ENCODE peak calls at places on chromosome 22, in seven cellular contexts. U, B, R, W, S, D and M are unnamed samples.
A peak's percentile ranks its signal among the peaks of the same experiment; 100 is the strongest.

GRCh38 chr22:44020981-44021380 is 3.1 kb upstream of the PARVB start:
- DNase-seq in U (no peak), B (no peak), R (no peak), W (peak; percentile 90), S (no peak), D (no peak), M (peak; percentile 83)

GRCh38 chr22:47484960-47485571 is 722.6 kb downstream of the TBC1D22A start:
- DNase-seq in U (no peak), B (no peak), R (no peak), W (no peak), S (no peak), D (no peak), M (no peak)

GRCh38 chr22:22488736-22489135 is 19.8 kb downstream of the ZNF280B start:
- DNase-seq in U (no peak), B (no peak), R (no peak), W (no peak), S (no peak), D (no peak), M (no peak)

GRCh38 chr22:37117092-37117491 is 7.6 kb upstream of the TMPRSS6 start:
- DNase-seq in U (no peak), B (no peak), R (no peak), W (no peak), S (no peak), D (no peak), M (no peak)

GRCh38 chr22:36734171-36735058 is 30.9 kb upstream of the CACNG2 start:
- DNase-seq in U (no peak), B (peak; percentile 67), R (no peak), W (no peak), S (no peak), D (no peak), M (no peak)

GRCh38 chr22:28864878-28865596 is 18.3 kb upstream of the ZNRF3 start:
- DNase-seq in U (no peak), B (no peak), R (no peak), W (no peak), S (no peak), D (no peak), M (no peak)

GRCh38 chr22:44088976-44089570 is 65.0 kb downstream of the PARVB start:
- DNase-seq in U (no peak), B (no peak), R (no peak), W (peak; percentile 23), S (no peak), D (no peak), M (no peak)

GRCh38 chr22:30829901-30830550 is 135.4 kb downstream of the OSBP2 start:
- DNase-seq in U (peak; percentile 26), B (no peak), R (no peak), W (peak; percentile 96), S (no peak), D (no peak), M (peak; percentile 92)

GRCh38 chr22:29798801-29799200 is 31.6 kb downstream of the UQCR10 start:
- DNase-seq in U (no peak), B (no peak), R (no peak), W (no peak), S (no peak), D (no peak), M (no peak)

GRCh38 chr22:41092847-41093371 is 517 bp downstream of the EP300 start:
- DNase-seq in U (no peak), B (no peak), R (no peak), W (peak; percentile 35), S (no peak), D (peak; percentile 3), M (peak; percentile 52)

GRCh38 chr22:25996669-25997068 is 172.6 kb upstream of the SEZ6L start:
- DNase-seq in U (no peak), B (no peak), R (no peak), W (no peak), S (no peak), D (no peak), M (no peak)

GRCh38 chr22:18048441-18048898 is 24.1 kb upstream of the MICAL3 start:
- DNase-seq in U (no peak), B (no peak), R (no peak), W (no peak), S (no peak), D (no peak), M (no peak)

GRCh38 chr22:30649430-30650007 is 13.9 kb downstream of the SLC35E4 start:
- DNase-seq in U (peak; percentile 27), B (peak; percentile 86), R (peak; percentile 56), W (peak; percentile 91), S (no peak), D (no peak), M (peak; percentile 88)

GRCh38 chr22:31496735-31497146 is 405 bp downstream of the SFI1 start:
- DNase-seq in U (no peak), B (no peak), R (peak; percentile 32), W (peak; percentile 26), S (no peak), D (no peak), M (peak; percentile 25)

GRCh38 chr22:24053481-24054226 is 42.5 kb downstream of the CABIN1 start:
- DNase-seq in U (no peak), B (peak; percentile 70), R (no peak), W (peak; percentile 19), S (no peak), D (no peak), M (no peak)

GRCh38 chr22:20588843-20589581 is 81.6 kb downstream of the MED15 start:
- DNase-seq in U (no peak), B (no peak), R (no peak), W (no peak), S (no peak), D (no peak), M (no peak)